ENCODE peak calls at places on chromosomes 2 and 18, in five cellular contexts. One of them, this sample, is unnamed.

GRCh38 chr2:96524482-96525210 is 11.9 kb upstream of the ARID5A start:
- DNase-seq in IMR-90: no peak
- DNase-seq in A549: no peak
- DNase-seq in GM12878: no peak
- DNase-seq in HepG2: no peak
- DNase-seq in this sample: no peak

GRCh38 chr18:7784171-7784570 is 217.1 kb downstream of the PTPRM start:
- DNase-seq in IMR-90: no peak
- DNase-seq in A549: no peak
- DNase-seq in GM12878: no peak
- DNase-seq in HepG2: no peak
- DNase-seq in this sample: no peak

GRCh38 chr2:218849721-218850120 is 9.9 kb upstream of the WNT6 start:
- DNase-seq in IMR-90: no peak
- DNase-seq in A549: no peak
- DNase-seq in GM12878: no peak
- DNase-seq in HepG2: peak
- DNase-seq in this sample: no peak

GRCh38 chr2:196284033-196284844 is 112.9 kb upstream of the STK17B start:
- DNase-seq in IMR-90: no peak
- DNase-seq in A549: no peak
- DNase-seq in GM12878: no peak
- DNase-seq in HepG2: no peak
- DNase-seq in this sample: no peak

GRCh38 chr2:122368576-122369243 is 613.3 kb downstream of the TSN start:
- DNase-seq in IMR-90: no peak
- DNase-seq in A549: no peak
- DNase-seq in GM12878: no peak
- DNase-seq in HepG2: no peak
- DNase-seq in this sample: no peak

GRCh38 chr2:215626812-215627281 is 191.0 kb upstream of the FN1 start:
- DNase-seq in IMR-90: no peak
- DNase-seq in A549: no peak
- DNase-seq in GM12878: no peak
- DNase-seq in HepG2: no peak
- DNase-seq in this sample: no peak

GRCh38 chr18:69968073-69968472 is 20.4 kb upstream of the CD226 start:
- DNase-seq in IMR-90: no peak
- DNase-seq in A549: no peak
- DNase-seq in GM12878: no peak
- DNase-seq in HepG2: no peak
- DNase-seq in this sample: peak

GRCh38 chr2:128159437-128159836 is 68.4 kb downstream of the UGGT1 start:
- DNase-seq in IMR-90: no peak
- DNase-seq in A549: no peak
- DNase-seq in GM12878: no peak
- DNase-seq in HepG2: no peak
- DNase-seq in this sample: no peak

GRCh38 chr18:51342815-51343214 is 145.3 kb upstream of the MEX3C start:
- DNase-seq in IMR-90: peak
- DNase-seq in A549: peak
- DNase-seq in GM12878: no peak
- DNase-seq in HepG2: peak
- DNase-seq in this sample: no peak

GRCh38 chr2:27024188-27024587 is 8.6 kb upstream of the TMEM214 start:
- DNase-seq in IMR-90: no peak
- DNase-seq in A549: peak
- DNase-seq in GM12878: no peak
- DNase-seq in HepG2: no peak
- DNase-seq in this sample: peak

GRCh38 chr2:16295891-16296290 is 355.5 kb downstream of the MYCN start:
- DNase-seq in IMR-90: no peak
- DNase-seq in A549: no peak
- DNase-seq in GM12878: no peak
- DNase-seq in HepG2: no peak
- DNase-seq in this sample: no peak

GRCh38 chr2:127193164-127193947 is 26.7 kb downstream of the CYP27C1 start:
- DNase-seq in IMR-90: peak
- DNase-seq in A549: no peak
- DNase-seq in GM12878: no peak
- DNase-seq in HepG2: no peak
- DNase-seq in this sample: no peak

GRCh38 chr2:49298230-49298629 is 143.9 kb upstream of the FSHR start:
- DNase-seq in IMR-90: no peak
- DNase-seq in A549: no peak
- DNase-seq in GM12878: no peak
- DNase-seq in HepG2: no peak
- DNase-seq in this sample: no peak

GRCh38 chr18:35127201-35127600 is 86.0 kb downstream of the MAPRE2 start:
- DNase-seq in IMR-90: peak
- DNase-seq in A549: no peak
- DNase-seq in GM12878: no peak
- DNase-seq in HepG2: peak
- DNase-seq in this sample: peak

GRCh38 chr18:72999971-73000607 is 132.3 kb upstream of the NETO1 start:
- DNase-seq in IMR-90: no peak
- DNase-seq in A549: no peak
- DNase-seq in GM12878: no peak
- DNase-seq in HepG2: no peak
- DNase-seq in this sample: no peak

GRCh38 chr2:46329803-46330775 is 32.9 kb downstream of the EPAS1 start:
- DNase-seq in IMR-90: peak
- DNase-seq in A549: peak
- DNase-seq in GM12878: no peak
- DNase-seq in HepG2: peak
- DNase-seq in this sample: no peak

GRCh38 chr18:80202264-80202998 is 44.9 kb downstream of the PARD6G start:
- DNase-seq in IMR-90: no peak
- DNase-seq in A549: no peak
- DNase-seq in GM12878: peak
- DNase-seq in HepG2: no peak
- DNase-seq in this sample: no peak

GRCh38 chr18:27964811-27965210 is 212.1 kb downstream of the CDH2 start:
- DNase-seq in IMR-90: peak
- DNase-seq in A549: no peak
- DNase-seq in GM12878: no peak
- DNase-seq in HepG2: no peak
- DNase-seq in this sample: no peak

GRCh38 chr2:106094101-106094860 is 99.8 kb downstream of the UXS1 start:
- DNase-seq in IMR-90: no peak
- DNase-seq in A549: no peak
- DNase-seq in GM12878: no peak
- DNase-seq in HepG2: no peak
- DNase-seq in this sample: no peak

GRCh38 chr2:169479257-169480078 is at the start of gene BBS5:
- DNase-seq in IMR-90: peak
- DNase-seq in A549: peak
- DNase-seq in GM12878: peak
- DNase-seq in HepG2: peak
- DNase-seq in this sample: peak

GRCh38 chr18:34495434-34495833 is 214.7 kb upstream of the DTNA start:
- DNase-seq in IMR-90: no peak
- DNase-seq in A549: no peak
- DNase-seq in GM12878: no peak
- DNase-seq in HepG2: no peak
- DNase-seq in this sample: no peak

GRCh38 chr2:218961651-218962570 is 2.4 kb downstream of the CDK5R2 start:
- DNase-seq in IMR-90: no peak
- DNase-seq in A549: no peak
- DNase-seq in GM12878: no peak
- DNase-seq in HepG2: no peak
- DNase-seq in this sample: peak

GRCh38 chr2:216539791-216540241 is 41.2 kb downstream of the RPL37A start:
- DNase-seq in IMR-90: peak
- DNase-seq in A549: no peak
- DNase-seq in GM12878: peak
- DNase-seq in HepG2: no peak
- DNase-seq in this sample: no peak

GRCh38 chr2:99488999-99489757 is 639 bp downstream of the REV1 start:
- DNase-seq in IMR-90: peak
- DNase-seq in A549: peak
- DNase-seq in GM12878: no peak
- DNase-seq in HepG2: peak
- DNase-seq in this sample: peak

GRCh38 chr2:66582975-66583842 is 148.3 kb downstream of the MEIS1 start:
- DNase-seq in IMR-90: peak
- DNase-seq in A549: no peak
- DNase-seq in GM12878: no peak
- DNase-seq in HepG2: no peak
- DNase-seq in this sample: peak

GRCh38 chr2:72112421-72112820 is 35.2 kb downstream of the CYP26B1 start:
- DNase-seq in IMR-90: peak
- DNase-seq in A549: no peak
- DNase-seq in GM12878: no peak
- DNase-seq in HepG2: no peak
- DNase-seq in this sample: no peak

GRCh38 chr2:232610081-232610480 is 23.3 kb upstream of the EFHD1 start:
- DNase-seq in IMR-90: no peak
- DNase-seq in A549: no peak
- DNase-seq in GM12878: no peak
- DNase-seq in HepG2: no peak
- DNase-seq in this sample: no peak

GRCh38 chr18:22167471-22168151 is 1.8 kb upstream of the GATA6 start:
- DNase-seq in IMR-90: no peak
- DNase-seq in A549: peak
- DNase-seq in GM12878: no peak
- DNase-seq in HepG2: no peak
- DNase-seq in this sample: peak

GRCh38 chr18:40938615-40939014 is 1016.4 kb upstream of the PIK3C3 start:
- DNase-seq in IMR-90: no peak
- DNase-seq in A549: no peak
- DNase-seq in GM12878: no peak
- DNase-seq in HepG2: no peak
- DNase-seq in this sample: no peak

DNA sequence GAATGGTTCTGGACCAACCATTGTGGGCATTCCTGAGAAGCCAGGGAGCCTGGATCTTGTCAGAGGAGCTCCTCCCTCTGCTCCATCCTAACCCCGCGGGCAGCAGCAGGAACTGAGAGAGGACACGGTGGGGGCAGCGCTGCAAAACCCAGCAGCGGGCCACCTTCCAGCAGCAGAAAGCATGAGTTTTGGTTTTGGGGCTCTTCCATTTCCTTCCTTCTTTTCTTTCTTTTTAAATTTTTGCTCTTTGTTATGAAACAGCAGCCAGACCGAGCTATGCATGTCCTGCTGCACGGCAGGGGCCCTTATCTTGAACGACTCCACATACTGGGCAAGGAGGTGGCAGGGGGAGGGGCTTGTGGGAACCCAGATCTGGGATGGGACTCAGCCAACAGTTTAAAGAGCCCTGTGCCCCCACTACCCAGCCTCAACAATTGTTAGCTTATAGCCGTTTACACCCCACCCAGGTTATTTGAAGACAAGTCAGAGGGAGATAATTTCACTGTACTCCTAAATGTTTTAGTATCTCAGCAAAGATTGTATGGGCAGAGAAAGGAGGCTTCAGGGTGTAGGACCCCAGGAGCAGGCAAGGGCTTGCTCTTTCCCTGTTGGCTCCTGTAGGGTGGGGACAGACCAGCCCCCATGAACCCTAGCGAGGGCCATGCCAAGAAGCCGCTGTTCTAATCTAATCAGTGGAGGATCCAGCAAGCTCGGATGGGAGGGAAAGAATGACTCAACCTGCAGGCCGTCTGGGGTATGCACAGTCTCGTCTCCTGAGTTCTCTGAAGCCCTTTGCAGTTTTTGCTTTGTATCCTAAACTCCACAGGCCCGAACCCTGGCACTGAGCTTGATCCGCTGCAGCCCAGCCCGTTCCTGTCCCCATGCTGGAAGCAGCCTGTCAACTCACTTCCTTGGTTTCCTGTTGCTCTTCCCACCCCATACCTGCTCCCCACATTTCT is 75.3 kb downstream of the LRRFIP1 start:
- DNase-seq in IMR-90: peak
- DNase-seq in A549: no peak
- DNase-seq in GM12878: no peak
- DNase-seq in HepG2: no peak
- DNase-seq in this sample: peak
- TF ChIP-seq USF2 in IMR-90: no peak
- TF ChIP-seq USF2 in A549: no peak
- TF ChIP-seq USF2 in GM12878: no peak
- TF ChIP-seq USF2 in HepG2: no peak
- TF ChIP-seq USF2 in this sample: no peak

GRCh38 chr18:49016648-49017539 is 66.1 kb upstream of the SMAD7 start:
- DNase-seq in IMR-90: peak
- DNase-seq in A549: peak
- DNase-seq in GM12878: no peak
- DNase-seq in HepG2: peak
- DNase-seq in this sample: no peak
- TF ChIP-seq USF2 in IMR-90: no peak
- TF ChIP-seq USF2 in A549: no peak
- TF ChIP-seq USF2 in GM12878: no peak
- TF ChIP-seq USF2 in HepG2: no peak
- TF ChIP-seq USF2 in this sample: no peak

DNA sequence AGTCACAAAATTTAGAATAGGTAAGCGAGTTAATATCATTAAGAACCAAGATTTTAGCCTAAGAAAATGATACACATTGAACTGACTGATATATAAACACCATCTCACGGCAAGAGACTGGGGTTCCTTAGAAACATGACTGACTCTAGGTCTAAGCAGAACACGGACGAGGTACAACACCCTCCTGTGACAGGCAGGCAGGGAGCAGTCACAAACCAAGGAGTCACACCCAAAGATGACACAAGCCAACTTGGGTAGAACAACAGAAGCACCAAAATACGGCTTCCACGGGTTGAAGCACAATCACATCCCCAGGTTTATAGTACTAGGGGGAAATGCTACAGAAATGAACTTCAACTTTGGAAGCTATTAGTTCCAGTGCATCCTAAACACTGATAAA is 24.3 kb downstream of the HDLBP start:
- DNase-seq in IMR-90: no peak
- DNase-seq in A549: no peak
- DNase-seq in GM12878: no peak
- DNase-seq in HepG2: no peak
- DNase-seq in this sample: no peak
- TF ChIP-seq USF2 in IMR-90: no peak
- TF ChIP-seq USF2 in A549: no peak
- TF ChIP-seq USF2 in GM12878: no peak
- TF ChIP-seq USF2 in HepG2: no peak
- TF ChIP-seq USF2 in this sample: no peak

GRCh38 chr2:3601561-3602271 is 6.8 kb downstream of the COLEC11 start:
- DNase-seq in IMR-90: no peak
- DNase-seq in A549: no peak
- DNase-seq in GM12878: no peak
- DNase-seq in HepG2: no peak
- DNase-seq in this sample: no peak

GRCh38 chr2:3600256-3600855 is 5.4 kb downstream of the COLEC11 start:
- DNase-seq in IMR-90: no peak
- DNase-seq in A549: no peak
- DNase-seq in GM12878: no peak
- DNase-seq in HepG2: no peak
- DNase-seq in this sample: no peak

GRCh38 chr2:3603536-3604206 is 8.8 kb downstream of the COLEC11 start:
- DNase-seq in IMR-90: no peak
- DNase-seq in A549: no peak
- DNase-seq in GM12878: no peak
- DNase-seq in HepG2: no peak
- DNase-seq in this sample: no peak

GRCh38 chr2:3604207-3604877 is 9.4 kb downstream of the COLEC11 start:
- DNase-seq in IMR-90: no peak
- DNase-seq in A549: no peak
- DNase-seq in GM12878: no peak
- DNase-seq in HepG2: no peak
- DNase-seq in this sample: no peak

GRCh38 chr2:3602553-3603339 is 7.8 kb downstream of the COLEC11 start:
- DNase-seq in IMR-90: no peak
- DNase-seq in A549: no peak
- DNase-seq in GM12878: no peak
- DNase-seq in HepG2: no peak
- DNase-seq in this sample: no peak
- TF ChIP-seq USF2 in IMR-90: no peak
- TF ChIP-seq USF2 in A549: no peak
- TF ChIP-seq USF2 in GM12878: no peak
- TF ChIP-seq USF2 in HepG2: no peak
- TF ChIP-seq USF2 in this sample: no peak